ENCODE peak calls at places on chromosomes 5 and 9, in five cellular contexts. One of them, this sample, is unnamed.

GRCh38 chr9:13755551-13755950 is 476.1 kb upstream of the MPDZ start:
- DNase-seq in lower leg skin: no peak
- DNase-seq in ovary: no peak
- DNase-seq in H54: no peak
- DNase-seq in tibial nerve: no peak
- DNase-seq in this sample: no peak

GRCh38 chr5:124162782-124163532 is 583.5 kb downstream of the ZNF608 start:
- DNase-seq in tibial nerve: no peak
- DNase-seq in H54: no peak
- DNase-seq in ovary: no peak
- DNase-seq in lower leg skin: no peak
- DNase-seq in this sample: no peak

GRCh38 chr9:133396952-133397351 is 20.8 kb downstream of the STKLD1 start:
- DNase-seq in ovary: no peak
- DNase-seq in H54: no peak
- DNase-seq in tibial nerve: no peak
- DNase-seq in lower leg skin: no peak
- DNase-seq in this sample: no peak

GRCh38 chr5:76145945-76146344 is 62.8 kb downstream of the SV2C start:
- DNase-seq in H54: no peak
- DNase-seq in tibial nerve: no peak
- DNase-seq in ovary: no peak
- DNase-seq in lower leg skin: no peak
- DNase-seq in this sample: no peak

GRCh38 chr5:151931260-151931659 is 6.6 kb upstream of the GLRA1 start:
- DNase-seq in ovary: no peak
- DNase-seq in lower leg skin: no peak
- DNase-seq in H54: no peak
- DNase-seq in tibial nerve: no peak
- DNase-seq in this sample: no peak

GRCh38 chr5:170228756-170229459 is 3.9 kb upstream of the C5orf58 start:
- DNase-seq in lower leg skin: no peak
- DNase-seq in ovary: no peak
- DNase-seq in tibial nerve: no peak
- DNase-seq in H54: no peak
- DNase-seq in this sample: no peak

GRCh38 chr9:89664896-89665329 is 60.1 kb downstream of the GADD45G start:
- DNase-seq in lower leg skin: peak
- DNase-seq in H54: no peak
- DNase-seq in tibial nerve: no peak
- DNase-seq in ovary: no peak
- DNase-seq in this sample: no peak

GRCh38 chr5:172156541-172156994 is 31.5 kb downstream of the STK10 start:
- DNase-seq in ovary: no peak
- DNase-seq in H54: no peak
- DNase-seq in lower leg skin: no peak
- DNase-seq in tibial nerve: no peak
- DNase-seq in this sample: no peak

GRCh38 chr5:67305913-67306710 is 109.5 kb upstream of the CD180 start:
- DNase-seq in ovary: no peak
- DNase-seq in tibial nerve: no peak
- DNase-seq in H54: no peak
- DNase-seq in lower leg skin: no peak
- DNase-seq in this sample: peak

GRCh38 chr9:121782514-121783110 is 131.2 kb downstream of the DAB2IP start:
- DNase-seq in H54: no peak
- DNase-seq in lower leg skin: peak
- DNase-seq in tibial nerve: no peak
- DNase-seq in ovary: no peak
- DNase-seq in this sample: no peak

GRCh38 chr9:81588148-81588874 is 101.0 kb downstream of the TLE1 start:
- DNase-seq in tibial nerve: no peak
- DNase-seq in lower leg skin: no peak
- DNase-seq in H54: no peak
- DNase-seq in ovary: no peak
- DNase-seq in this sample: no peak

GRCh38 chr5:27682600-27682999 is 644.2 kb upstream of the CDH9 start:
- DNase-seq in H54: no peak
- DNase-seq in ovary: no peak
- DNase-seq in tibial nerve: no peak
- DNase-seq in lower leg skin: no peak
- DNase-seq in this sample: no peak

GRCh38 chr9:100352201-100352726 is 478 bp downstream of the TEX10 start:
- DNase-seq in H54: peak
- DNase-seq in tibial nerve: no peak
- DNase-seq in ovary: no peak
- DNase-seq in lower leg skin: peak
- DNase-seq in this sample: no peak

GRCh38 chr9:23825143-23825531 is 903 bp downstream of the ELAVL2 start:
- DNase-seq in tibial nerve: no peak
- DNase-seq in ovary: no peak
- DNase-seq in lower leg skin: no peak
- DNase-seq in H54: no peak
- DNase-seq in this sample: no peak

GRCh38 chr5:156515121-156515520 is 188.2 kb downstream of the SGCD start:
- DNase-seq in lower leg skin: no peak
- DNase-seq in ovary: no peak
- DNase-seq in H54: no peak
- DNase-seq in tibial nerve: no peak
- DNase-seq in this sample: no peak

GRCh38 chr9:130805510-130806387 is 29.3 kb upstream of the ABL1 start:
- DNase-seq in lower leg skin: no peak
- DNase-seq in ovary: no peak
- DNase-seq in tibial nerve: no peak
- DNase-seq in H54: no peak
- DNase-seq in this sample: peak

GRCh38 chr9:36559036-36559695 is 13.5 kb upstream of the MELK start:
- DNase-seq in H54: no peak
- DNase-seq in ovary: no peak
- DNase-seq in tibial nerve: no peak
- DNase-seq in lower leg skin: no peak
- DNase-seq in this sample: no peak

GRCh38 chr9:112921549-112921948 is 30.9 kb upstream of the SLC46A2 start:
- DNase-seq in H54: no peak
- DNase-seq in tibial nerve: no peak
- DNase-seq in ovary: no peak
- DNase-seq in lower leg skin: no peak
- DNase-seq in this sample: no peak

GRCh38 chr5:76855961-76856360 is 6.1 kb downstream of the S100Z start:
- DNase-seq in lower leg skin: no peak
- DNase-seq in ovary: no peak
- DNase-seq in H54: no peak
- DNase-seq in tibial nerve: no peak
- DNase-seq in this sample: no peak

GRCh38 chr5:113112435-113112834 is 135.8 kb downstream of the DCP2 start:
- DNase-seq in tibial nerve: no peak
- DNase-seq in ovary: no peak
- DNase-seq in lower leg skin: no peak
- DNase-seq in H54: no peak
- DNase-seq in this sample: no peak

GRCh38 chr5:14038341-14038959 is 94.0 kb upstream of the DNAH5 start:
- DNase-seq in tibial nerve: no peak
- DNase-seq in lower leg skin: no peak
- DNase-seq in H54: peak
- DNase-seq in ovary: no peak
- DNase-seq in this sample: no peak

GRCh38 chr5:126065061-126065460 is 358.1 kb upstream of the GRAMD2B start:
- DNase-seq in lower leg skin: no peak
- DNase-seq in H54: no peak
- DNase-seq in tibial nerve: no peak
- DNase-seq in ovary: no peak
- DNase-seq in this sample: no peak
- TF ChIP-seq POLR2A in lower leg skin: no peak
- TF ChIP-seq POLR2A in H54: no peak
- TF ChIP-seq POLR2A in tibial nerve: no peak
- TF ChIP-seq POLR2A in ovary: no peak
- TF ChIP-seq POLR2A in this sample: no peak

GRCh38 chr5:40828021-40828631 is 6.9 kb downstream of the RPL37 start:
- DNase-seq in H54: no peak
- DNase-seq in tibial nerve: no peak
- DNase-seq in ovary: no peak
- DNase-seq in lower leg skin: no peak
- DNase-seq in this sample: no peak

GRCh38 chr5:40828690-40829661 is 6.0 kb downstream of the RPL37 start:
- DNase-seq in tibial nerve: no peak
- DNase-seq in lower leg skin: no peak
- DNase-seq in ovary: no peak
- DNase-seq in H54: no peak
- DNase-seq in this sample: no peak

GRCh38 chr5:40827479-40827977 is 7.5 kb downstream of the RPL37 start:
- DNase-seq in lower leg skin: no peak
- DNase-seq in tibial nerve: no peak
- DNase-seq in H54: no peak
- DNase-seq in ovary: no peak
- DNase-seq in this sample: no peak

GRCh38 chr5:40829748-40830305 is 5.2 kb downstream of the RPL37 start:
- DNase-seq in H54: no peak
- DNase-seq in tibial nerve: no peak
- DNase-seq in lower leg skin: no peak
- DNase-seq in ovary: no peak
- DNase-seq in this sample: no peak

DNA sequence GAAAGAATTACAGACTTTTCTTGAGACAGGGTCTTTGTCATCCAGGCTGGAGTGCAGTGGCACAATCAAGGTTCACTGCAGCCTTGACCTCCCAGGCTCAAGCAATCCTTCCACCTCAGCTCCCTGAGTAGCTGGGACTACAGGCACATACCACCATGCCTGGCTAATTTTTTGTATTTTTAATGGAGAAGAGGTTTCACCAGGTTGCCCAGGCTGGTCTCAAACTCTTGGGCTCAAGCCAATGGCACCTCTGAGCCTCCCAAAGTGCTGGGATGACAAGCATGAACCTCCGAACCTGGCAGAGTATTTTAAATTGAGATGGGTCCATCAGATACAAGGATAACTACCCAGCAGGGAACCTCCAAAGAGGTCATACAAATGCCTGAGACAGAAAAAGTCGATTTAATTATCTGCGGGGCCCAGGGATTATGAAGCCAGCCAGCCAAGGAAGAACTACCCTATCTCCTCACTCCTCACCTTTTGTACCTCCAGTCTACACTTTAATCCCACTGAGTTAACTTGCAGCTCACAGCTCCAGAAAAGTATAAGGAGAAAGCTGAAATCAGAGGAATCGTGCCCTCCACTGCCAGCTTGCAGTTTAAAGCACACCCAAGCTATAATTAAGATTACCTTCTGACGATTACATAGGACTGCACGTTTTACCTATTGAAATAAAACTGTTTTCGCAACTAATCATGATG is 8.1 kb downstream of the RPL37 start:
- DNase-seq in H54: no peak
- DNase-seq in ovary: no peak
- DNase-seq in lower leg skin: no peak
- DNase-seq in tibial nerve: no peak
- DNase-seq in this sample: no peak
- TF ChIP-seq POLR2A in H54: no peak
- TF ChIP-seq POLR2A in ovary: no peak
- TF ChIP-seq POLR2A in lower leg skin: no peak
- TF ChIP-seq POLR2A in tibial nerve: no peak
- TF ChIP-seq POLR2A in this sample: peak

DNA sequence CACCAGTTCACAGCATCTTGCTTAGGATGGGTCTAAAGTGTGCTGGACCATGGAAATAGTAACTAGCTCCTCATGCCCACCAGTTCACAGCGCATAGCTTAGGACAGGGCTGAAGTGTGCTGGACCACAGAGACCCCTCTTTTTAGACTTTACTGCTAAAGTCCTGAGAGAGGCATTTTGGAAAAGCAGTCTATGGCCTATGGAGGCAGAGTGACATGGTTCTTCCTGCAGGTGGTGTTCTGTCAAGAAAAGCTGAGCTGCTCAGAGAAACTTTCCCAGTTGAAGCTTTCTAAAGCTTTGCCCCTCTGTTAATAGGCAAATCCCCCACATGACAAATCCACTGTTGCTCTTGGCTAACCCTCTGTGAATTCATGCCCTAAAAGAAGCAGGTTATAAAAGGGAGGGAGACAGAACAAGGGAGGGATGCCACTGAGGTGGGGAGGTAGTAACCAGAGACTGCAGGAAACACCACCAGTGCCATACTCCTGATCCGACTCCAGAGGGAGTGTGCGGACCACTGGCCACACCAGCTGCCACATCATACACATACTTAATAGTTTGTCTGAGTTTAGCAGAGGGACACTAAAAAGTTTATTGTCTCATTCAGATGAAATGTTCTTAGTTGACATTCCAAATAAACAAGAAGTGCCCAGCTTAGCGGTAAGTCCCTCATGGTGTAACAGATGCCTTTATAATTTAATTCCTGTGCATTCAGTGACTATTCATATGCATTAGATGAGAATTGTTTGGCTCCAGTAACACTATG is 236.1 kb upstream of the NFIL3 start:
- DNase-seq in H54: no peak
- DNase-seq in lower leg skin: no peak
- DNase-seq in tibial nerve: no peak
- DNase-seq in ovary: no peak
- DNase-seq in this sample: no peak
- TF ChIP-seq POLR2A in H54: no peak
- TF ChIP-seq POLR2A in lower leg skin: no peak
- TF ChIP-seq POLR2A in tibial nerve: no peak
- TF ChIP-seq POLR2A in ovary: peak
- TF ChIP-seq POLR2A in this sample: no peak

GRCh38 chr5:149578896-149579295 is 2.4 kb upstream of the ARHGEF37 start:
- DNase-seq in ovary: no peak
- DNase-seq in H54: no peak
- DNase-seq in tibial nerve: no peak
- DNase-seq in lower leg skin: no peak
- DNase-seq in this sample: no peak

GRCh38 chr5:149583394-149583793 is 2.1 kb downstream of the ARHGEF37 start:
- DNase-seq in tibial nerve: no peak
- DNase-seq in lower leg skin: no peak
- DNase-seq in ovary: no peak
- DNase-seq in H54: no peak
- DNase-seq in this sample: no peak

GRCh38 chr5:149580808-149581191 is 498 bp upstream of the ARHGEF37 start:
- DNase-seq in tibial nerve: no peak
- DNase-seq in H54: no peak
- DNase-seq in ovary: no peak
- DNase-seq in lower leg skin: no peak
- DNase-seq in this sample: no peak

GRCh38 chr5:149581931-149582768 is 852 bp downstream of the ARHGEF37 start:
- DNase-seq in lower leg skin: no peak
- DNase-seq in H54: no peak
- DNase-seq in ovary: peak
- DNase-seq in tibial nerve: no peak
- DNase-seq in this sample: no peak

DNA sequence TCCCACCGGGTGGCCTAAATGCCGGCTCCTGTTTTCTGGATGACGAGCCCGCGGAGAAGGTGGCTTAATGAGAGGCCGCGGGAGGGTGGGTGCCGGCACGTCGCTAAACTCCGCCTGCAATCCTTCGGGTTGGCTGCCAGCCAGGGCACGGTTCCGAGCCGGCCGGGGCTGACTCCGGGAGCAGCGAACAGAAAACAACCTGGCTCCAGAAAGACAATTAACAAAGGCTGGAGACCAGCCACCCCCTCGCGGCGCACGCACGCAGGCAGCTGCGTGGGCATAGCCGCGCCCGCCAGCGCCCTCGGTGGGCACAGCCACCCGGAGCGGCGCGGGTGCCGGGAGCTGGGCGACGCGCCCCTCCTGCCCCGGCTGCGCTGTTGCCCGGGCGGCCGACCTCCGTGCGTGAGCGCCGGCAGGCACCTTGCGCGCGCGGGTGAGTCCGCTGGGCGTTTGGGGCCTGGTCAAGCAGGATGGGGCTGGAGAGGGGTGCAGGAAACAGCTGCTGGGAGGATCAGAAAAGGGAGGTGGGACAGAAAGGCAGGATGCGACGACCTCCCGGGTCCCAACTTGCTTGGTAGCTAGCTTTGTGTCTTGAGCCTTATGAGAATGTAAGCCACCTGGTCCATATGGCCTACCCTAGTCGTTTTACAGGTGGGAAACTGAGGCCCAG is at the start of gene ARHGEF37:
- DNase-seq in tibial nerve: peak
- DNase-seq in lower leg skin: peak
- DNase-seq in ovary: peak
- DNase-seq in H54: peak
- DNase-seq in this sample: no peak
- TF ChIP-seq POLR2A in tibial nerve: peak
- TF ChIP-seq POLR2A in lower leg skin: no peak
- TF ChIP-seq POLR2A in ovary: no peak
- TF ChIP-seq POLR2A in H54: no peak
- TF ChIP-seq POLR2A in this sample: no peak

This sample was measured in GM12878.